ENCODE peak calls at places on chromosomes 13 and 19, in eight cellular contexts. One of them, this sample, is unnamed.

GRCh38 chr19:42497492-42498226 is 30.6 kb downstream of the CEACAM1 start:
- DNase-seq in ovary: no peak
- DNase-seq in lower leg skin: no peak
- DNase-seq in esophagus squamous epithelium: no peak
- DNase-seq in A549: peak; percentile 80
- DNase-seq in IMR-90: no peak
- DNase-seq in H1: no peak
- DNase-seq in spleen: no peak
- DNase-seq in this sample: no peak

GRCh38 chr13:75685239-75685697 is 49.1 kb downstream of the LMO7 start:
- DNase-seq in IMR-90: peak; percentile 91
- DNase-seq in lower leg skin: no peak
- DNase-seq in spleen: no peak
- DNase-seq in ovary: no peak
- DNase-seq in H1: no peak
- DNase-seq in esophagus squamous epithelium: no peak
- DNase-seq in A549: peak; percentile 52
- DNase-seq in this sample: no peak

GRCh38 chr19:55675661-55676354 is 782 bp downstream of the EPN1 start:
- DNase-seq in A549: no peak
- DNase-seq in H1: no peak
- DNase-seq in ovary: no peak
- DNase-seq in IMR-90: no peak
- DNase-seq in esophagus squamous epithelium: no peak
- DNase-seq in lower leg skin: no peak
- DNase-seq in spleen: no peak
- DNase-seq in this sample: no peak

GRCh38 chr19:45164577-45165335 is 4.0 kb upstream of the NKPD1 start:
- DNase-seq in lower leg skin: peak; percentile 91
- DNase-seq in ovary: peak; percentile 68
- DNase-seq in A549: peak; percentile 79
- DNase-seq in esophagus squamous epithelium: no peak
- DNase-seq in spleen: peak; percentile 88
- DNase-seq in H1: peak; percentile 69
- DNase-seq in IMR-90: peak; percentile 46
- DNase-seq in this sample: peak; percentile 55

GRCh38 chr19:572891-573825 is 762 bp downstream of the BSG start:
- DNase-seq in ovary: peak; percentile 62
- DNase-seq in IMR-90: peak; percentile 56
- DNase-seq in esophagus squamous epithelium: no peak
- DNase-seq in H1: no peak
- DNase-seq in lower leg skin: peak; percentile 93
- DNase-seq in spleen: peak; percentile 91
- DNase-seq in A549: peak; percentile 47
- DNase-seq in this sample: peak; percentile 59

GRCh38 chr19:34350161-34350561 is 14.8 kb upstream of the GPI start:
- DNase-seq in spleen: no peak
- DNase-seq in IMR-90: peak; percentile 43
- DNase-seq in H1: no peak
- DNase-seq in esophagus squamous epithelium: no peak
- DNase-seq in A549: no peak
- DNase-seq in ovary: no peak
- DNase-seq in lower leg skin: no peak
- DNase-seq in this sample: no peak

GRCh38 chr19:13100031-13100588 is 2.5 kb downstream of the LYL1 start:
- DNase-seq in ovary: no peak
- DNase-seq in H1: no peak
- DNase-seq in A549: peak; percentile 19
- DNase-seq in spleen: peak; percentile 82
- DNase-seq in lower leg skin: no peak
- DNase-seq in IMR-90: no peak
- DNase-seq in esophagus squamous epithelium: no peak
- DNase-seq in this sample: no peak

GRCh38 chr19:35742121-35742724 is at the start of gene IGFLR1:
- DNase-seq in H1: no peak
- DNase-seq in A549: no peak
- DNase-seq in lower leg skin: no peak
- DNase-seq in IMR-90: no peak
- DNase-seq in esophagus squamous epithelium: no peak
- DNase-seq in ovary: no peak
- DNase-seq in spleen: peak; percentile 91
- DNase-seq in this sample: no peak

GRCh38 chr13:108093616-108094015 is 121.7 kb downstream of the LIG4 start:
- DNase-seq in lower leg skin: no peak
- DNase-seq in ovary: no peak
- DNase-seq in esophagus squamous epithelium: no peak
- DNase-seq in H1: no peak
- DNase-seq in A549: no peak
- DNase-seq in IMR-90: no peak
- DNase-seq in spleen: no peak
- DNase-seq in this sample: no peak

GRCh38 chr19:517721-518136 is 10.4 kb downstream of the TPGS1 start:
- DNase-seq in ovary: no peak
- DNase-seq in spleen: no peak
- DNase-seq in A549: no peak
- DNase-seq in H1: no peak
- DNase-seq in lower leg skin: no peak
- DNase-seq in esophagus squamous epithelium: no peak
- DNase-seq in IMR-90: no peak
- DNase-seq in this sample: no peak

GRCh38 chr13:78609464-78610205 is 6.3 kb upstream of the POU4F1 start:
- DNase-seq in lower leg skin: no peak
- DNase-seq in ovary: no peak
- DNase-seq in spleen: peak; percentile 74
- DNase-seq in IMR-90: no peak
- DNase-seq in esophagus squamous epithelium: no peak
- DNase-seq in A549: peak; percentile 14
- DNase-seq in H1: peak; percentile 72
- DNase-seq in this sample: no peak

GRCh38 chr13:78606471-78607408 is 3.4 kb upstream of the POU4F1 start:
- DNase-seq in lower leg skin: no peak
- DNase-seq in esophagus squamous epithelium: no peak
- DNase-seq in ovary: no peak
- DNase-seq in H1: peak; percentile 67
- DNase-seq in A549: no peak
- DNase-seq in spleen: no peak
- DNase-seq in IMR-90: no peak
- DNase-seq in this sample: no peak

GRCh38 chr13:78608705-78609463 is 5.5 kb upstream of the POU4F1 start:
- DNase-seq in spleen: peak; percentile 77
- DNase-seq in lower leg skin: no peak
- DNase-seq in ovary: no peak
- DNase-seq in IMR-90: no peak
- DNase-seq in A549: no peak
- DNase-seq in H1: no peak
- DNase-seq in esophagus squamous epithelium: no peak
- DNase-seq in this sample: no peak

GRCh38 chr13:78607409-78608253 is 4.3 kb upstream of the POU4F1 start:
- DNase-seq in spleen: peak; percentile 69
- DNase-seq in H1: peak; percentile 74
- DNase-seq in ovary: no peak
- DNase-seq in esophagus squamous epithelium: no peak
- DNase-seq in A549: no peak
- DNase-seq in IMR-90: no peak
- DNase-seq in lower leg skin: no peak
- DNase-seq in this sample: no peak

DNA sequence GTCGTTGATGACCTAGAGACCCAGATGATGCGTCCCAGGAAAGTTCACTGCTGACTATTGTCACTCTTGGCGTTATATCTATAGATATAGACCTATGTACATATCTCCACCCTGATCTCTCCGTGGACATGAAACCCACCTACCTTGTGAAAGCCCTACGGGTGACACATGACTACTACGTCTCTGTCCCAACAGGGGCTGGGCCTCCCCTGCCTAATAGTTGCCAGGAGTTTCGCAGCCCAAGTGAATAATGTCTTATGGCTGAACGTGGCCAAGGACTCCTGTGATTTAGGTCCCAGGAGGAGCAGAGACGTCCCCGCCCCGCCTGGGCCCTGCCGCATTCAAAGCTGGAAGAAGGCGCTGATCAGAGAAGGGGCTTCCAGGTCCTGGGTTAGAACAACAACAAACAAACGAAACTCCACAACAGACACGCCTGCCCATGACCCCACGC is 4.9 kb upstream of the POU4F1 start:
- DNase-seq in lower leg skin: no peak
- DNase-seq in H1: no peak
- DNase-seq in IMR-90: no peak
- DNase-seq in ovary: no peak
- DNase-seq in A549: no peak
- DNase-seq in spleen: no peak
- DNase-seq in esophagus squamous epithelium: no peak
- DNase-seq in this sample: no peak
- H3K4me3 ChIP-seq in lower leg skin: no peak overlapping the region
- H3K4me3 ChIP-seq in H1: peak overlapping the region; percentile 40
- H3K4me3 ChIP-seq in IMR-90: no peak overlapping the region
- H3K4me3 ChIP-seq in ovary: no peak overlapping the region
- H3K4me3 ChIP-seq in A549: peak overlapping the region; percentile 62
- H3K4me3 ChIP-seq in spleen: peak overlapping the region; percentile 45
- H3K4me3 ChIP-seq in esophagus squamous epithelium: peak overlapping the region; percentile 68
- H3K4me3 ChIP-seq in this sample: no peak overlapping the region

DNA sequence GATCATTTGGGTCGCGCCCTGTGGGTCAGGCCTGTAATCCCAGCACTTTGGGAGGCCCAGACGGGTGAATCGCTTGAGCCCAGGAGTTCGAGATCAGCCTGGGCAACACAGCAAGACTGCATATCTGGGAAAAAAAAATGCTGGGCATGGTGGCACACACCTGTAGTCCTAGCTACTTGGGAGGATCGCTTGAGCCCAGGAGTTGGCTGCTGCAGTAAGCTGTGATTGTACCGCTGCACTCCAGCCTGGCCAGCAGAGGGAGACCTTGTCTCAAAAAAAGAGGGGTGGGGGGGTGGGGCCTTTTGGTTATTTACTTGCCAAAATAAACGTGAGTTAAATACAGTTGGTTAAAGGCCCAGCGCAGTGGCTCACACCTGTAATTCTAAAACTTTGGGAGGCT is 9.8 kb upstream of the ZNF544 start:
- DNase-seq in IMR-90: no peak
- DNase-seq in A549: peak; percentile 55
- DNase-seq in spleen: no peak
- DNase-seq in esophagus squamous epithelium: no peak
- DNase-seq in lower leg skin: no peak
- DNase-seq in H1: peak; percentile 60
- DNase-seq in ovary: no peak
- DNase-seq in this sample: peak; percentile 42
- TF ChIP-seq CTCF in IMR-90: no peak
- TF ChIP-seq CTCF in A549: no peak
- TF ChIP-seq CTCF in spleen: no peak
- TF ChIP-seq CTCF in esophagus squamous epithelium: no peak
- TF ChIP-seq CTCF in lower leg skin: no peak
- TF ChIP-seq CTCF in H1: peak; percentile 44
- TF ChIP-seq CTCF in ovary: no peak
- TF ChIP-seq CTCF in this sample: no peak

DNA sequence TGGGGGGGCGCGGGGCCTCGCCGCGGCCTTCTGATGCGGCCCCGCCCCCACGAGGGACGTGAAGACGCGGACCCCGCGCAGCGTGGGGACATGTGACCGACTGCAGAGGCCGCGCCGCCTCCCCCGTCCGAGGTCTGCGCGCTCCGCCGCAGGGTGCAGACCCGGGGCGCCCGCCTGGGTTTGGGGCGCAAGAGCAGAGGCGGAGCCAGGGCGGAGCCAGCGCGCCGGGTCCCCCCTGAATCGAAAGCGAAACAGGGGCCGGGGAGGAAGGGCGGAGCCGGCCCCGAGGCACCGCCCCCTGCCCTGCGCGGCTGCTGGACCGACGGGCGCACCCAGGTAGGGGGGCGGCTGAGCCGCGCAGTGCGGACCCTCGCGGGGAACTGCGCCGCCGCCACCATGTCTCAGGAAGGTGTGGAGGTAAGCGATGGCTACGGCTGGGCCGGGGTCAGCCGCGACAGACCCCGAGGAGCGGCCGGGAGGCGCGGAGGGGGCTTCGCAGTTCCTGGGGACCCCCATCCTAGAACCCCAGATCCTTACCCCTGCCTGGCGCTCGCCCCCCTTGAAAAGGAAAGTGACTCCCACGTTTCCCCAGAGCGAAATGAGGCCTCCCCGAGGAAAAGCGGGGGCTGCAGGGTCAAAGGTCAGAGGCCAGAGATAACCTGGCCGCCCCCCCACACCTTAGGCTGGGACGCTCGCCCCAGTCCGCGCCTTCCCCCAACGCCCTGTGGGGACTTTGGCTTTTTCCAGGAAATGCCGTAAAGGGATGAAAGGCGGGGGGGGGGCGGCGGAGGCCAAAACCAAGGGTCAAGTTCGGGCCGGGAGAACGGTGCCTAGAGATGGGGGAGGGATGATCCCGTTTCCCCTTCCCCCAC is at the start of gene SHFL:
- DNase-seq in A549: no peak
- DNase-seq in lower leg skin: peak; percentile 94
- DNase-seq in esophagus squamous epithelium: no peak
- DNase-seq in spleen: peak; percentile 96
- DNase-seq in ovary: peak; percentile 76
- DNase-seq in H1: peak; percentile 87
- DNase-seq in IMR-90: peak; percentile 45
- DNase-seq in this sample: peak; percentile 64
- TF ChIP-seq POLR2A in A549: no peak
- TF ChIP-seq POLR2A in lower leg skin: no peak
- TF ChIP-seq POLR2A in esophagus squamous epithelium: peak; percentile 35
- TF ChIP-seq POLR2A in spleen: no peak
- TF ChIP-seq POLR2A in ovary: no peak
- TF ChIP-seq POLR2A in H1: no peak
- TF ChIP-seq POLR2A in IMR-90: peak; percentile 23
- TF ChIP-seq POLR2A in this sample: no peak

GRCh38 chr19:8814176-8814575 is 17.9 kb downstream of the ZNF558 start:
- DNase-seq in lower leg skin: no peak
- DNase-seq in H1: no peak
- DNase-seq in ovary: no peak
- DNase-seq in spleen: no peak
- DNase-seq in IMR-90: no peak
- DNase-seq in A549: no peak
- DNase-seq in esophagus squamous epithelium: no peak
- DNase-seq in this sample: no peak

GRCh38 chr19:8820234-8820633 is 11.9 kb downstream of the ZNF558 start:
- DNase-seq in H1: no peak
- DNase-seq in ovary: no peak
- DNase-seq in esophagus squamous epithelium: no peak
- DNase-seq in spleen: no peak
- DNase-seq in lower leg skin: no peak
- DNase-seq in IMR-90: no peak
- DNase-seq in A549: no peak
- DNase-seq in this sample: no peak

GRCh38 chr19:8811315-8812172 is 20.6 kb downstream of the ZNF558 start:
- DNase-seq in esophagus squamous epithelium: no peak
- DNase-seq in A549: peak; percentile 48
- DNase-seq in H1: no peak
- DNase-seq in IMR-90: peak; percentile 15
- DNase-seq in spleen: no peak
- DNase-seq in ovary: no peak
- DNase-seq in lower leg skin: no peak
- DNase-seq in this sample: no peak

DNA sequence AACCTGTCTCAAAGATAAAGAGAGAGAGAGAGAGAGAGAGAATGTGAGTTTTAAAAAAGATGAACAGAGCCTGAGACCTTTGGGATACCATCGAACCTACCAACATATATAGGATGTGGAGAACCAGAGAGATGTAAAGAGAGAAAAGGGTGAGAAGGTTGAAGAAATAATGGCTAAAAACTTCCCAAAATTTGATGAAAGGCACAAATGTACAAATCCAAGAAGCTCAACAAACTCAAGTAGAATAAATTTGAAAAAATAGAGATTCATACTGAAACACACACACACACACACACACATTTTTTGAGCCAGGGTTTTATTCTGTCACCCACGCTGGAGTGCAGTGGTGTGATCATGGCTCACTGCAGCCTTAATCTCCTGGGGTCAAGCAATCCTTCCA is 16.3 kb downstream of the ZNF558 start:
- DNase-seq in lower leg skin: no peak
- DNase-seq in A549: no peak
- DNase-seq in IMR-90: no peak
- DNase-seq in esophagus squamous epithelium: no peak
- DNase-seq in H1: no peak
- DNase-seq in ovary: no peak
- DNase-seq in spleen: no peak
- DNase-seq in this sample: no peak
- H3K4me3 ChIP-seq in lower leg skin: no peak overlapping the region
- H3K4me3 ChIP-seq in A549: no peak overlapping the region
- H3K4me3 ChIP-seq in IMR-90: no peak overlapping the region
- H3K4me3 ChIP-seq in esophagus squamous epithelium: no peak overlapping the region
- H3K4me3 ChIP-seq in H1: no peak overlapping the region
- H3K4me3 ChIP-seq in ovary: no peak overlapping the region
- H3K4me3 ChIP-seq in spleen: no peak overlapping the region
- H3K4me3 ChIP-seq in this sample: no peak overlapping the region

This sample was measured in testis.